ENCODE peak calls at places on chromosomes 16 and 17, in six cellular contexts. One of them, this sample, is unnamed.

GRCh38 chr16:20675488-20676267 is 21.8 kb downstream of the ACSM1 start:
- DNase-seq in astrocyte of the hippocampus: peak
- DNase-seq in substantia nigra: no peak
- DNase-seq in ACHN: peak
- DNase-seq in HEK293T: no peak
- DNase-seq in stimulated activated CD4-positive, alpha-beta T cell treated with anti-CD3 and anti-CD28 coated beads, TNF-alpha, amount 100 ng/mL, for 48 hours: no peak
- DNase-seq in this sample: peak

GRCh38 chr17:81419886-81420768 is 24.9 kb downstream of the BAHCC1 start:
- DNase-seq in ACHN: no peak
- DNase-seq in HEK293T: no peak
- DNase-seq in astrocyte of the hippocampus: no peak
- DNase-seq in substantia nigra: peak
- DNase-seq in stimulated activated CD4-positive, alpha-beta T cell treated with anti-CD3 and anti-CD28 coated beads, TNF-alpha, amount 100 ng/mL, for 48 hours: no peak
- DNase-seq in this sample: no peak

GRCh38 chr17:51709867-51710266 is 448.6 kb downstream of the CA10 start:
- DNase-seq in ACHN: no peak
- DNase-seq in stimulated activated CD4-positive, alpha-beta T cell treated with anti-CD3 and anti-CD28 coated beads, TNF-alpha, amount 100 ng/mL, for 48 hours: no peak
- DNase-seq in HEK293T: no peak
- DNase-seq in astrocyte of the hippocampus: peak
- DNase-seq in substantia nigra: no peak
- DNase-seq in this sample: no peak

GRCh38 chr17:82349287-82349701 is 9.8 kb upstream of the TEX19 start:
- DNase-seq in astrocyte of the hippocampus: no peak
- DNase-seq in substantia nigra: no peak
- DNase-seq in ACHN: no peak
- DNase-seq in HEK293T: no peak
- DNase-seq in stimulated activated CD4-positive, alpha-beta T cell treated with anti-CD3 and anti-CD28 coated beads, TNF-alpha, amount 100 ng/mL, for 48 hours: no peak
- DNase-seq in this sample: no peak

GRCh38 chr17:80498242-80498919 is 22.0 kb upstream of the NPTX1 start:
- DNase-seq in stimulated activated CD4-positive, alpha-beta T cell treated with anti-CD3 and anti-CD28 coated beads, TNF-alpha, amount 100 ng/mL, for 48 hours: no peak
- DNase-seq in ACHN: no peak
- DNase-seq in substantia nigra: no peak
- DNase-seq in HEK293T: no peak
- DNase-seq in astrocyte of the hippocampus: peak
- DNase-seq in this sample: no peak

GRCh38 chr17:27502526-27503324 is 46.5 kb downstream of the KSR1 start:
- DNase-seq in astrocyte of the hippocampus: peak
- DNase-seq in substantia nigra: peak
- DNase-seq in HEK293T: no peak
- DNase-seq in stimulated activated CD4-positive, alpha-beta T cell treated with anti-CD3 and anti-CD28 coated beads, TNF-alpha, amount 100 ng/mL, for 48 hours: no peak
- DNase-seq in ACHN: no peak
- DNase-seq in this sample: no peak

GRCh38 chr17:49063652-49064051 is 66.5 kb downstream of the IGF2BP1 start:
- DNase-seq in HEK293T: no peak
- DNase-seq in stimulated activated CD4-positive, alpha-beta T cell treated with anti-CD3 and anti-CD28 coated beads, TNF-alpha, amount 100 ng/mL, for 48 hours: no peak
- DNase-seq in ACHN: no peak
- DNase-seq in astrocyte of the hippocampus: peak
- DNase-seq in substantia nigra: peak
- DNase-seq in this sample: no peak

GRCh38 chr17:3940965-3941698 is 23.1 kb downstream of the ATP2A3 start:
- DNase-seq in ACHN: no peak
- DNase-seq in astrocyte of the hippocampus: no peak
- DNase-seq in HEK293T: no peak
- DNase-seq in substantia nigra: no peak
- DNase-seq in stimulated activated CD4-positive, alpha-beta T cell treated with anti-CD3 and anti-CD28 coated beads, TNF-alpha, amount 100 ng/mL, for 48 hours: no peak
- DNase-seq in this sample: no peak

GRCh38 chr16:81522141-81522701 is 77.6 kb downstream of the CMIP start:
- DNase-seq in stimulated activated CD4-positive, alpha-beta T cell treated with anti-CD3 and anti-CD28 coated beads, TNF-alpha, amount 100 ng/mL, for 48 hours: no peak
- DNase-seq in substantia nigra: no peak
- DNase-seq in HEK293T: peak
- DNase-seq in astrocyte of the hippocampus: no peak
- DNase-seq in ACHN: peak
- DNase-seq in this sample: no peak

GRCh38 chr17:33038740-33039139 is 47.1 kb downstream of the SPACA3 start:
- DNase-seq in astrocyte of the hippocampus: peak
- DNase-seq in HEK293T: peak
- DNase-seq in substantia nigra: peak
- DNase-seq in ACHN: peak
- DNase-seq in stimulated activated CD4-positive, alpha-beta T cell treated with anti-CD3 and anti-CD28 coated beads, TNF-alpha, amount 100 ng/mL, for 48 hours: peak
- DNase-seq in this sample: no peak

GRCh38 chr16:15650698-15651161 is 685 bp downstream of the NDE1 start:
- DNase-seq in astrocyte of the hippocampus: peak
- DNase-seq in stimulated activated CD4-positive, alpha-beta T cell treated with anti-CD3 and anti-CD28 coated beads, TNF-alpha, amount 100 ng/mL, for 48 hours: no peak
- DNase-seq in HEK293T: peak
- DNase-seq in ACHN: peak
- DNase-seq in substantia nigra: no peak
- DNase-seq in this sample: no peak

GRCh38 chr17:50426814-50427787 is 1.1 kb downstream of the ACSF2 start:
- DNase-seq in stimulated activated CD4-positive, alpha-beta T cell treated with anti-CD3 and anti-CD28 coated beads, TNF-alpha, amount 100 ng/mL, for 48 hours: no peak
- DNase-seq in substantia nigra: no peak
- DNase-seq in HEK293T: peak
- DNase-seq in astrocyte of the hippocampus: peak
- DNase-seq in ACHN: peak
- DNase-seq in this sample: peak

GRCh38 chr16:8716592-8716991 is 42.2 kb downstream of the ABAT start:
- DNase-seq in HEK293T: no peak
- DNase-seq in substantia nigra: no peak
- DNase-seq in stimulated activated CD4-positive, alpha-beta T cell treated with anti-CD3 and anti-CD28 coated beads, TNF-alpha, amount 100 ng/mL, for 48 hours: no peak
- DNase-seq in ACHN: no peak
- DNase-seq in astrocyte of the hippocampus: peak
- DNase-seq in this sample: no peak

GRCh38 chr16:14325921-14326401 is 254.8 kb downstream of the MRTFB start:
- DNase-seq in ACHN: no peak
- DNase-seq in HEK293T: peak
- DNase-seq in substantia nigra: no peak
- DNase-seq in astrocyte of the hippocampus: peak
- DNase-seq in stimulated activated CD4-positive, alpha-beta T cell treated with anti-CD3 and anti-CD28 coated beads, TNF-alpha, amount 100 ng/mL, for 48 hours: no peak
- DNase-seq in this sample: no peak

GRCh38 chr17:60127068-60128064 is 22.4 kb upstream of the CA4 start:
- DNase-seq in astrocyte of the hippocampus: no peak
- DNase-seq in substantia nigra: no peak
- DNase-seq in stimulated activated CD4-positive, alpha-beta T cell treated with anti-CD3 and anti-CD28 coated beads, TNF-alpha, amount 100 ng/mL, for 48 hours: no peak
- DNase-seq in ACHN: no peak
- DNase-seq in HEK293T: no peak
- DNase-seq in this sample: no peak

GRCh38 chr17:80192268-80192667 is 22.4 kb downstream of the CARD14 start:
- DNase-seq in HEK293T: no peak
- DNase-seq in stimulated activated CD4-positive, alpha-beta T cell treated with anti-CD3 and anti-CD28 coated beads, TNF-alpha, amount 100 ng/mL, for 48 hours: no peak
- DNase-seq in astrocyte of the hippocampus: no peak
- DNase-seq in substantia nigra: peak
- DNase-seq in ACHN: no peak
- DNase-seq in this sample: no peak

GRCh38 chr17:36591434-36592315 is at the start of gene DHRS11:
- DNase-seq in ACHN: peak
- DNase-seq in HEK293T: peak
- DNase-seq in astrocyte of the hippocampus: peak
- DNase-seq in substantia nigra: peak
- DNase-seq in stimulated activated CD4-positive, alpha-beta T cell treated with anti-CD3 and anti-CD28 coated beads, TNF-alpha, amount 100 ng/mL, for 48 hours: peak
- DNase-seq in this sample: peak

GRCh38 chr17:60315650-60316049 is 76.3 kb downstream of the USP32 start:
- DNase-seq in HEK293T: peak
- DNase-seq in astrocyte of the hippocampus: no peak
- DNase-seq in stimulated activated CD4-positive, alpha-beta T cell treated with anti-CD3 and anti-CD28 coated beads, TNF-alpha, amount 100 ng/mL, for 48 hours: no peak
- DNase-seq in substantia nigra: no peak
- DNase-seq in ACHN: peak
- DNase-seq in this sample: no peak

GRCh38 chr16:83830091-83830768 is 22.5 kb downstream of the HSBP1 start:
- DNase-seq in ACHN: no peak
- DNase-seq in substantia nigra: no peak
- DNase-seq in HEK293T: no peak
- DNase-seq in stimulated activated CD4-positive, alpha-beta T cell treated with anti-CD3 and anti-CD28 coated beads, TNF-alpha, amount 100 ng/mL, for 48 hours: no peak
- DNase-seq in astrocyte of the hippocampus: no peak
- DNase-seq in this sample: no peak

GRCh38 chr16:2486645-2487516 is 12.0 kb downstream of the TBC1D24 start:
- DNase-seq in substantia nigra: peak
- DNase-seq in ACHN: no peak
- DNase-seq in HEK293T: no peak
- DNase-seq in astrocyte of the hippocampus: peak
- DNase-seq in stimulated activated CD4-positive, alpha-beta T cell treated with anti-CD3 and anti-CD28 coated beads, TNF-alpha, amount 100 ng/mL, for 48 hours: peak
- DNase-seq in this sample: no peak

GRCh38 chr17:66837226-66837625 is 2.3 kb downstream of the CACNG5 start:
- DNase-seq in substantia nigra: no peak
- DNase-seq in ACHN: no peak
- DNase-seq in stimulated activated CD4-positive, alpha-beta T cell treated with anti-CD3 and anti-CD28 coated beads, TNF-alpha, amount 100 ng/mL, for 48 hours: no peak
- DNase-seq in HEK293T: no peak
- DNase-seq in astrocyte of the hippocampus: no peak
- DNase-seq in this sample: no peak

GRCh38 chr16:65961491-65962143 is 404.9 kb upstream of the CDH5 start:
- DNase-seq in substantia nigra: no peak
- DNase-seq in HEK293T: no peak
- DNase-seq in astrocyte of the hippocampus: no peak
- DNase-seq in ACHN: no peak
- DNase-seq in stimulated activated CD4-positive, alpha-beta T cell treated with anti-CD3 and anti-CD28 coated beads, TNF-alpha, amount 100 ng/mL, for 48 hours: no peak
- DNase-seq in this sample: no peak

GRCh38 chr16:72552675-72553074 is 380.7 kb upstream of the PMFBP1 start:
- DNase-seq in stimulated activated CD4-positive, alpha-beta T cell treated with anti-CD3 and anti-CD28 coated beads, TNF-alpha, amount 100 ng/mL, for 48 hours: no peak
- DNase-seq in astrocyte of the hippocampus: no peak
- DNase-seq in HEK293T: no peak
- DNase-seq in substantia nigra: no peak
- DNase-seq in ACHN: no peak
- DNase-seq in this sample: no peak

GRCh38 chr16:85916141-85916890 is 17.4 kb downstream of the IRF8 start:
- DNase-seq in stimulated activated CD4-positive, alpha-beta T cell treated with anti-CD3 and anti-CD28 coated beads, TNF-alpha, amount 100 ng/mL, for 48 hours: no peak
- DNase-seq in ACHN: peak
- DNase-seq in substantia nigra: no peak
- DNase-seq in HEK293T: no peak
- DNase-seq in astrocyte of the hippocampus: no peak
- DNase-seq in this sample: peak

GRCh38 chr16:85381738-85382592 is 231.2 kb upstream of the GSE1 start:
- DNase-seq in stimulated activated CD4-positive, alpha-beta T cell treated with anti-CD3 and anti-CD28 coated beads, TNF-alpha, amount 100 ng/mL, for 48 hours: no peak
- DNase-seq in ACHN: no peak
- DNase-seq in substantia nigra: no peak
- DNase-seq in HEK293T: no peak
- DNase-seq in astrocyte of the hippocampus: peak
- DNase-seq in this sample: no peak

GRCh38 chr17:27985736-27986394 is 56.6 kb upstream of the NLK start:
- DNase-seq in substantia nigra: no peak
- DNase-seq in astrocyte of the hippocampus: no peak
- DNase-seq in stimulated activated CD4-positive, alpha-beta T cell treated with anti-CD3 and anti-CD28 coated beads, TNF-alpha, amount 100 ng/mL, for 48 hours: no peak
- DNase-seq in HEK293T: no peak
- DNase-seq in ACHN: no peak
- DNase-seq in this sample: no peak

GRCh38 chr16:81158964-81159363 is 62.8 kb upstream of the GCSH start:
- DNase-seq in substantia nigra: peak
- DNase-seq in astrocyte of the hippocampus: no peak
- DNase-seq in ACHN: no peak
- DNase-seq in stimulated activated CD4-positive, alpha-beta T cell treated with anti-CD3 and anti-CD28 coated beads, TNF-alpha, amount 100 ng/mL, for 48 hours: no peak
- DNase-seq in HEK293T: no peak
- DNase-seq in this sample: no peak

GRCh38 chr16:53071748-53072301 is 17.0 kb downstream of the CHD9 start:
- DNase-seq in ACHN: no peak
- DNase-seq in substantia nigra: peak
- DNase-seq in stimulated activated CD4-positive, alpha-beta T cell treated with anti-CD3 and anti-CD28 coated beads, TNF-alpha, amount 100 ng/mL, for 48 hours: no peak
- DNase-seq in astrocyte of the hippocampus: no peak
- DNase-seq in HEK293T: no peak
- DNase-seq in this sample: no peak

GRCh38 chr16:55711959-55712876 is 56.4 kb downstream of the SLC6A2 start:
- DNase-seq in stimulated activated CD4-positive, alpha-beta T cell treated with anti-CD3 and anti-CD28 coated beads, TNF-alpha, amount 100 ng/mL, for 48 hours: peak
- DNase-seq in ACHN: peak
- DNase-seq in astrocyte of the hippocampus: peak
- DNase-seq in substantia nigra: peak
- DNase-seq in HEK293T: peak
- DNase-seq in this sample: peak

GRCh38 chr16:19502395-19503131 is 19.3 kb downstream of the GDE1 start:
- DNase-seq in ACHN: peak
- DNase-seq in substantia nigra: peak
- DNase-seq in stimulated activated CD4-positive, alpha-beta T cell treated with anti-CD3 and anti-CD28 coated beads, TNF-alpha, amount 100 ng/mL, for 48 hours: peak
- DNase-seq in HEK293T: peak
- DNase-seq in astrocyte of the hippocampus: peak
- DNase-seq in this sample: peak

GRCh38 chr16:23755484-23755809 is 621 bp downstream of the CHP2 start:
- DNase-seq in substantia nigra: no peak
- DNase-seq in ACHN: no peak
- DNase-seq in HEK293T: no peak
- DNase-seq in stimulated activated CD4-positive, alpha-beta T cell treated with anti-CD3 and anti-CD28 coated beads, TNF-alpha, amount 100 ng/mL, for 48 hours: no peak
- DNase-seq in astrocyte of the hippocampus: no peak
- DNase-seq in this sample: no peak

GRCh38 chr17:28812980-28813377 is 29.6 kb downstream of the FAM222B start:
- DNase-seq in substantia nigra: no peak
- DNase-seq in astrocyte of the hippocampus: no peak
- DNase-seq in stimulated activated CD4-positive, alpha-beta T cell treated with anti-CD3 and anti-CD28 coated beads, TNF-alpha, amount 100 ng/mL, for 48 hours: no peak
- DNase-seq in ACHN: no peak
- DNase-seq in HEK293T: no peak
- DNase-seq in this sample: no peak

GRCh38 chr17:82483836-82484235 is 25.3 kb downstream of the NARF start:
- DNase-seq in astrocyte of the hippocampus: no peak
- DNase-seq in ACHN: no peak
- DNase-seq in stimulated activated CD4-positive, alpha-beta T cell treated with anti-CD3 and anti-CD28 coated beads, TNF-alpha, amount 100 ng/mL, for 48 hours: no peak
- DNase-seq in substantia nigra: no peak
- DNase-seq in HEK293T: no peak
- DNase-seq in this sample: no peak

GRCh38 chr17:48592592-48592991 is 987 bp downstream of the HOXB5 start:
- DNase-seq in HEK293T: no peak
- DNase-seq in stimulated activated CD4-positive, alpha-beta T cell treated with anti-CD3 and anti-CD28 coated beads, TNF-alpha, amount 100 ng/mL, for 48 hours: no peak
- DNase-seq in substantia nigra: no peak
- DNase-seq in ACHN: no peak
- DNase-seq in astrocyte of the hippocampus: no peak
- DNase-seq in this sample: no peak

GRCh38 chr17:73293480-73293911 is 18.3 kb downstream of the CDC42EP4 start:
- DNase-seq in astrocyte of the hippocampus: peak
- DNase-seq in ACHN: peak
- DNase-seq in HEK293T: no peak
- DNase-seq in substantia nigra: no peak
- DNase-seq in stimulated activated CD4-positive, alpha-beta T cell treated with anti-CD3 and anti-CD28 coated beads, TNF-alpha, amount 100 ng/mL, for 48 hours: no peak
- DNase-seq in this sample: peak

GRCh38 chr16:66418165-66418962 is 8.7 kb upstream of the BEAN1 start:
- DNase-seq in astrocyte of the hippocampus: no peak
- DNase-seq in HEK293T: no peak
- DNase-seq in substantia nigra: no peak
- DNase-seq in stimulated activated CD4-positive, alpha-beta T cell treated with anti-CD3 and anti-CD28 coated beads, TNF-alpha, amount 100 ng/mL, for 48 hours: no peak
- DNase-seq in ACHN: no peak
- DNase-seq in this sample: no peak